ENCODE peak calls at places on chromosomes 6 and 20, in nine cellular contexts. R, C, X, Q, V, J, I, D and E are unnamed samples. For H3K36me3, the result is how much of the 10 kb centered on the place peaks cover.

GRCh38 chr6:44052419-44053011 is 74.7 kb downstream of the MRPL14 start:
- DNase-seq in R (no peak), C (no peak), X (no peak), Q (no peak), V (no peak), J (no peak), I (peak), D (no peak), E (no peak)

GRCh38 chr6:139625998-139626975 is 251.8 kb upstream of the CITED2 start:
- DNase-seq in R (no peak), C (no peak), X (no peak), Q (no peak), V (no peak), J (no peak), I (no peak), D (no peak), E (no peak)

GRCh38 chr20:50267041-50267865 is 76.6 kb downstream of the CEBPB start:
- DNase-seq in R (no peak), C (no peak), X (peak), Q (peak), V (no peak), J (peak), I (peak), D (peak), E (no peak)

GRCh38 chr20:58306421-58307261 is 2.9 kb upstream of the RAB22A start:
- DNase-seq in R (peak), C (no peak), X (peak), Q (peak), V (peak), J (no peak), I (no peak), D (no peak), E (peak)

GRCh38 chr6:1244941-1245340 is 67.0 kb upstream of the FOXQ1 start:
- DNase-seq in R (no peak), C (no peak), X (no peak), Q (no peak), V (no peak), J (no peak), I (no peak), D (no peak), E (no peak)

GRCh38 chr6:48754631-48755030 is 643.6 kb upstream of the PTCHD4 start:
- DNase-seq in R (no peak), C (no peak), X (no peak), Q (no peak), V (no peak), J (no peak), I (no peak), D (no peak), E (no peak)

GRCh38 chr6:111551521-111552231 is 54.0 kb downstream of the TRAF3IP2 start:
- DNase-seq in R (no peak), C (no peak), X (peak), Q (peak), V (no peak), J (peak), I (no peak), D (no peak), E (no peak)

GRCh38 chr20:50366270-50367103 is 143.7 kb upstream of the PTPN1 start:
- DNase-seq in R (no peak), C (no peak), X (peak), Q (peak), V (peak), J (peak), I (peak), D (no peak), E (no peak)

GRCh38 chr20:60362531-60362930 is 404.3 kb downstream of the CDH26 start:
- DNase-seq in R (no peak), C (no peak), X (no peak), Q (no peak), V (no peak), J (no peak), I (no peak), D (no peak), E (no peak)

GRCh38 chr6:125954735-125955410 is 1.7 kb upstream of the HINT3 start:
- DNase-seq in R (no peak), C (no peak), X (no peak), Q (no peak), V (no peak), J (no peak), I (no peak), D (no peak), E (no peak)

GRCh38 chr6:132902866-132903265 is 88.5 kb downstream of the RPS12 start:
- DNase-seq in R (no peak), C (no peak), X (no peak), Q (no peak), V (no peak), J (no peak), I (no peak), D (no peak), E (no peak)

GRCh38 chr6:27883136-27883535 is 29.1 kb downstream of the OR2B2 start:
- DNase-seq in R (no peak), C (no peak), X (no peak), Q (no peak), V (no peak), J (no peak), I (no peak), D (no peak), E (no peak)

GRCh38 chr20:21251278-21251677 is 51.9 kb upstream of the XRN2 start:
- DNase-seq in R (no peak), C (no peak), X (no peak), Q (no peak), V (no peak), J (no peak), I (no peak), D (no peak), E (no peak)

GRCh38 chr20:56826971-56827645 is 198.0 kb downstream of the TFAP2C start:
- DNase-seq in R (no peak), C (no peak), X (no peak), Q (no peak), V (no peak), J (peak), I (no peak), D (no peak), E (no peak)

GRCh38 chr6:87901613-87902012 is 146.0 kb upstream of the SPACA1 start:
- DNase-seq in R (no peak), C (no peak), X (no peak), Q (no peak), V (no peak), J (no peak), I (no peak), D (no peak), E (no peak)

GRCh38 chr6:82283771-82284420 is 36.4 kb upstream of the IBTK start:
- DNase-seq in R (no peak), C (no peak), X (no peak), Q (no peak), V (no peak), J (no peak), I (no peak), D (no peak), E (no peak)

GRCh38 chr6:111737065-111737521 is 131.4 kb upstream of the TRAF3IP2 start:
- DNase-seq in R (no peak), C (no peak), X (no peak), Q (no peak), V (peak), J (no peak), I (no peak), D (no peak), E (no peak)

GRCh38 chr20:19254086-19254821 is 41.8 kb downstream of the SLC24A3 start:
- DNase-seq in R (no peak), C (no peak), X (no peak), Q (no peak), V (no peak), J (no peak), I (peak), D (no peak), E (no peak)

GRCh38 chr20:4415281-4415680 is 306.4 kb upstream of the PRND start:
- DNase-seq in R (no peak), C (no peak), X (no peak), Q (peak), V (no peak), J (no peak), I (no peak), D (no peak), E (no peak)

GRCh38 chr20:4406627-4407026 is 315.1 kb upstream of the PRND start:
- DNase-seq in R (no peak), C (no peak), X (no peak), Q (no peak), V (no peak), J (no peak), I (no peak), D (no peak), E (no peak)

GRCh38 chr20:4418141-4418540 is 303.6 kb upstream of the PRND start:
- DNase-seq in R (no peak), C (no peak), X (no peak), Q (no peak), V (no peak), J (no peak), I (no peak), D (no peak), E (no peak)

GRCh38 chr20:4413314-4414045 is 308.2 kb upstream of the PRND start:
- DNase-seq in R (no peak), C (no peak), X (no peak), Q (peak), V (no peak), J (no peak), I (no peak), D (no peak), E (no peak)

DNA sequence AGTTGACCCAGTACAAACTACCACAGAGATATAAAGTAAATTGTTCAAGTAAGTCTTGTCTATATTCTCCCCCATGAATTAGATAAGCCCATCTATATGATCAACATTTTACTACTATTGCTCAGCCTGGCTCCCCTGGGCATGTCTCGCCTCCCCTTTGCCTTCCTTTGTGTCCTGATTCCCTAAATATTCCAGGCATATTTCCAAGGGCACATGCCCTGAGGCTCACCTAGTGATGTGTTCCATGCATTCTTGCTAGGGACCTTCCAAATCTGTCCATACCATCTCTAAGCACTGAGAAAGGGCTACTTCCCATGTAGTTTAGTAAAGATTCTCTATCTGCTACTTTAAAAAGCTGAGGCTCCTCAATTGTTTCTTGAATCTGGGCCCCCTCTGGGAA is 309.5 kb upstream of the PRND start:
- DNase-seq in R (no peak), C (no peak), X (no peak), Q (no peak), V (no peak), J (no peak), I (no peak), D (no peak), E (no peak)
- H3K36me3 ChIP-seq in R (under half), C (under half), X (under half), Q (under half), V (under half), J (under half), I (under half), D (under half), E (under half)

DNA sequence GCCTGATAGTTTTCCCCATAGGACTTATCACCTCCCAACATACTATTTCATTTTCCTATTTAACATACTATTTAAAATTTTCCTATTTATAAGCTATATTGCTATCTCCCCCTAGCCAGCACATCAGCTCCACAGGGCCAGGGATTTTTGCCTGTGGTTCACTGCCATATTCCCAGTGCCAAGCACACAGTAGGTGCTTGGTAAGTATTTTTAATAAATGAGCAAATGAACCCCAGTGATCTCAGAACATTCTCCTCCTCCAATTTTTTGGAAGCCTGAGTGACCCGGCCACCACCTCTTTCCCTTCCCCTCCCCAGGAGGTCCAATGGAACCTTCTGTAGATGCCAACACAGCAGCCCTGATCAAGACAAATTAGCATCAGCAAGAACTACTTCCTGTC is 33.3 kb downstream of the NFATC2 start:
- DNase-seq in R (no peak), C (no peak), X (no peak), Q (no peak), V (no peak), J (no peak), I (no peak), D (no peak), E (no peak)
- H3K36me3 ChIP-seq in R (under half), C (under half), X (under half), Q (under half), V (under half), J (under half), I (under half), D (under half), E (under half)

GRCh38 chr20:62313021-62313420 is 10.2 kb downstream of the ADRM1 start:
- DNase-seq in R (no peak), C (no peak), X (no peak), Q (no peak), V (no peak), J (no peak), I (no peak), D (no peak), E (no peak)
- H3K36me3 ChIP-seq in R (under half), C (half or more), X (under half), Q (half or more), V (under half), J (under half), I (half or more), D (half or more), E (under half)

DNA sequence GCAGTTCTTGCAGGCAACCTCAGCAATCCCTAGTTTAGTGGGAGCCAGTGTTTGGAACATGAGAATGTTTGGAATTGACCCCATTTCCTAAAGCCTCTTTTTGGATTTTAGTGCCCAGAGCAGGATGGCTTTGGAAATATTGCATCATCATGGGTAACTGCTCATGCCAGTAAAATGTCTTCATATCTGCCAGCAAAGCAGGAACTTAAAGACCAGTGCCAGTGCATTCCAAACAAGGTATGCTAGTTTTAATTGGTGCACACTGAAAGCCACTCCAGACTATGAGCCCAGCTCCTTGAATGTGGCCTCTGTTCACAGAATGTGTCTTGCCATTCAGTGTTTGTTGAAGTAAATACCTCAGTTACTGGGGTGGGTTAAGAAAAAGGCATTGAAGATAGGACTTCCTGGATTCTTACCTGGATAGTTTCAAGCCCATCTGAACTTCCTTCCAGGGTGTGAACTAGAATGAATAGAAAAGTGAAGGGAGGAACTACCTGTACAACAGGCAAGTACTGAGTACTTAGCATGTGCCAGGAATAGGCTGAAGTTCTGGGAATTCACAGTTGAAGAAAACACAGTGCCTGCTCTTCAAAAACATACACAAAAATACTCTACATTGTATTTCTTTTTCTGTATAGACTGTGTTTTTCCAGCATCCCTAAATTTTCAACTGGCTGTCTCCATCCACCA is 70.5 kb downstream of the COL19A1 start:
- DNase-seq in R (no peak), C (no peak), X (peak), Q (no peak), V (no peak), J (peak), I (no peak), D (no peak), E (no peak)
- H3K36me3 ChIP-seq in R (under half), C (under half), X (under half), Q (under half), V (under half), J (under half), I (under half), D (under half), E (under half)